ENCODE peak calls at places on chromosomes 13 and 19, in five cellular contexts. One of them, this sample, is unnamed. For H3K36me3, the result is how much of the 10 kb centered on the place peaks cover.

GRCh38 chr13:65336916-65337315 is 1893.2 kb downstream of the PCDH9 start:
- DNase-seq in heart left ventricle: no peak
- DNase-seq in HCT116: no peak
- DNase-seq in mammary epithelial cell: no peak
- DNase-seq in astrocyte: peak
- DNase-seq in this sample: peak

GRCh38 chr19:45428385-45429231 is 4.9 kb upstream of the ERCC1 start:
- DNase-seq in heart left ventricle: peak
- DNase-seq in HCT116: no peak
- DNase-seq in mammary epithelial cell: no peak
- DNase-seq in astrocyte: no peak
- DNase-seq in this sample: peak

GRCh38 chr13:26721251-26721939 is 39.2 kb downstream of the GPR12 start:
- DNase-seq in heart left ventricle: peak
- DNase-seq in astrocyte: no peak
- DNase-seq in mammary epithelial cell: no peak
- DNase-seq in HCT116: no peak
- DNase-seq in this sample: no peak

GRCh38 chr19:49506575-49507105 is 5.8 kb upstream of the FCGRT start:
- DNase-seq in HCT116: no peak
- DNase-seq in astrocyte: no peak
- DNase-seq in mammary epithelial cell: peak
- DNase-seq in heart left ventricle: no peak
- DNase-seq in this sample: no peak

GRCh38 chr13:109779074-109779473 is 7.3 kb downstream of the IRS2 start:
- DNase-seq in HCT116: no peak
- DNase-seq in heart left ventricle: no peak
- DNase-seq in astrocyte: no peak
- DNase-seq in mammary epithelial cell: no peak
- DNase-seq in this sample: no peak

GRCh38 chr19:15331419-15332310 is 674 bp downstream of the BRD4 start:
- DNase-seq in mammary epithelial cell: peak
- DNase-seq in heart left ventricle: peak
- DNase-seq in astrocyte: no peak
- DNase-seq in HCT116: no peak
- DNase-seq in this sample: no peak

GRCh38 chr13:47829684-47830083 is 171.4 kb downstream of the SUCLA2 start:
- DNase-seq in mammary epithelial cell: no peak
- DNase-seq in heart left ventricle: no peak
- DNase-seq in astrocyte: no peak
- DNase-seq in HCT116: no peak
- DNase-seq in this sample: peak

GRCh38 chr13:44305845-44306244 is 67.8 kb upstream of the SERP2 start:
- DNase-seq in astrocyte: peak
- DNase-seq in heart left ventricle: no peak
- DNase-seq in mammary epithelial cell: peak
- DNase-seq in HCT116: no peak
- DNase-seq in this sample: no peak

GRCh38 chr19:763869-764268 is 13.0 kb downstream of the MISP start:
- DNase-seq in mammary epithelial cell: no peak
- DNase-seq in HCT116: no peak
- DNase-seq in astrocyte: no peak
- DNase-seq in heart left ventricle: no peak
- DNase-seq in this sample: no peak

GRCh38 chr13:67554296-67554695 is 324.2 kb upstream of the PCDH9 start:
- DNase-seq in mammary epithelial cell: no peak
- DNase-seq in astrocyte: peak
- DNase-seq in HCT116: no peak
- DNase-seq in heart left ventricle: no peak
- DNase-seq in this sample: no peak

GRCh38 chr19:2602391-2603181 is 99.9 kb downstream of the GNG7 start:
- DNase-seq in heart left ventricle: peak
- DNase-seq in mammary epithelial cell: peak
- DNase-seq in HCT116: no peak
- DNase-seq in astrocyte: peak
- DNase-seq in this sample: peak

GRCh38 chr13:30301827-30302226 is 5.5 kb downstream of the KATNAL1 start:
- DNase-seq in HCT116: no peak
- DNase-seq in astrocyte: no peak
- DNase-seq in heart left ventricle: no peak
- DNase-seq in mammary epithelial cell: no peak
- DNase-seq in this sample: peak

GRCh38 chr13:83162493-83162892 is 719.8 kb downstream of the SLITRK1 start:
- DNase-seq in heart left ventricle: no peak
- DNase-seq in mammary epithelial cell: no peak
- DNase-seq in astrocyte: no peak
- DNase-seq in HCT116: no peak
- DNase-seq in this sample: no peak

GRCh38 chr13:31207630-31208549 is 8.1 kb downstream of the B3GLCT start:
- DNase-seq in HCT116: no peak
- DNase-seq in heart left ventricle: peak
- DNase-seq in astrocyte: peak
- DNase-seq in mammary epithelial cell: no peak
- DNase-seq in this sample: peak

GRCh38 chr19:30522359-30522758 is 150.2 kb downstream of the ZNF536 start:
- DNase-seq in astrocyte: no peak
- DNase-seq in HCT116: no peak
- DNase-seq in mammary epithelial cell: no peak
- DNase-seq in heart left ventricle: no peak
- DNase-seq in this sample: no peak

GRCh38 chr19:48391100-48392005 is at the start of gene KDELR1:
- DNase-seq in mammary epithelial cell: peak
- DNase-seq in HCT116: no peak
- DNase-seq in astrocyte: peak
- DNase-seq in heart left ventricle: peak
- DNase-seq in this sample: peak

GRCh38 chr19:45568732-45569131 is 15.9 kb downstream of the OPA3 start:
- DNase-seq in mammary epithelial cell: peak
- DNase-seq in astrocyte: peak
- DNase-seq in HCT116: peak
- DNase-seq in heart left ventricle: no peak
- DNase-seq in this sample: no peak

GRCh38 chr13:90049989-90050671 is 1297.4 kb upstream of the MIR17HG start:
- DNase-seq in HCT116: no peak
- DNase-seq in astrocyte: no peak
- DNase-seq in mammary epithelial cell: no peak
- DNase-seq in heart left ventricle: no peak
- DNase-seq in this sample: no peak

GRCh38 chr19:512548-513365 is 5.5 kb downstream of the TPGS1 start:
- DNase-seq in HCT116: no peak
- DNase-seq in astrocyte: no peak
- DNase-seq in mammary epithelial cell: no peak
- DNase-seq in heart left ventricle: peak
- DNase-seq in this sample: no peak

DNA sequence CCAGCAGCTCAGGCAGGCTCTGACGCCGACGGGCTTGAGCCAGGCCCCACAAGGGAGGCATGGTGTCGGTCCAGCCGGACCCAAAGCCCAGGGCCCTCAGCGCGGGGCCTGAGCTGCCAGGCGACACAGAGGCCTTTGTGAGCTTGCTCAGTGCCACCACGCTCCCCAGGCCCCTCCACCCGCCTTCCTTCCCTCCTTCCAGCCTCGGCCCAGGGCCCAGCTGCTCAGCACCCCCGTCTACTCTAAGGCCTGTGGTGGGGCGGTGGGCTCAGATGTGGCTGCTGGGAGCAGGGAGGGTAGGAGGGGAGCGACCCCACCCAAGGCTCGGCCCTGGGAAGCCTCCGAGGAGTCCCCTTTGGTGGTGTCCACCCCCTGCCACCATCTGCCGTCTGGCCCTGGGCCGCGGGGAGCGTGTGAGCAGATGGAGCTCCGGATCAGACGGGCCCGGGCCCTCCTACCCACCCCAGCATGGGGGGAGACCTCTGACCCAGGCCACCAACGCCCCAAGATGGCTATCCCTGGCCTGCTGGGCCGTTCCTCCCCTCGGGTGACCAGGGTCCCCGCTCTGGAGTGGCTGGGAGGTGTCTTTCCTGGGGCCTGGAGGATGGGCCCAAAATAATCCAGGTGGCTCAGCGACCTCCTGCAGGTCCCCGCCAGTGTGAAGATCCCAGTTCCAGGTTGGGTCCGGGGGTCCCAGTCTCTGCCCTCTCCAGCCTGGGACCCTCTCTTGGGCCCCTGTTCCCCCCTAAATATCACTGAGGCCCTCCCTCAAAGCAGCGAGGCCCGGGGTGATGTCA is 7.8 kb downstream of the ZBTB7A start:
- DNase-seq in astrocyte: no peak
- DNase-seq in heart left ventricle: peak
- DNase-seq in HCT116: no peak
- DNase-seq in mammary epithelial cell: no peak
- DNase-seq in this sample: no peak
- H3K4me3 ChIP-seq in astrocyte: no peak
- H3K4me3 ChIP-seq in heart left ventricle: peak
- H3K4me3 ChIP-seq in HCT116: peak
- H3K4me3 ChIP-seq in mammary epithelial cell: peak
- H3K4me3 ChIP-seq in this sample: peak

GRCh38 chr19:18388328-18389094 is 2.6 kb downstream of the GDF15 start:
- DNase-seq in HCT116: no peak
- DNase-seq in heart left ventricle: peak
- DNase-seq in astrocyte: no peak
- DNase-seq in mammary epithelial cell: peak
- DNase-seq in this sample: no peak
- H3K27ac ChIP-seq in HCT116: peak
- H3K27ac ChIP-seq in heart left ventricle: peak
- H3K27ac ChIP-seq in astrocyte: no peak
- H3K27ac ChIP-seq in mammary epithelial cell: no peak
- H3K27ac ChIP-seq in this sample: no peak

GRCh38 chr19:8457209-8457608 is 12.4 kb downstream of the HNRNPM start:
- DNase-seq in astrocyte: no peak
- DNase-seq in mammary epithelial cell: no peak
- DNase-seq in HCT116: no peak
- DNase-seq in heart left ventricle: no peak
- DNase-seq in this sample: no peak
- H3K36me3 ChIP-seq in astrocyte: under half
- H3K36me3 ChIP-seq in mammary epithelial cell: under half
- H3K36me3 ChIP-seq in HCT116: under half
- H3K36me3 ChIP-seq in heart left ventricle: under half
- H3K36me3 ChIP-seq in this sample: under half

GRCh38 chr19:36528921-36529518 is 949 bp upstream of the ZNF260 start:
- DNase-seq in HCT116: no peak
- DNase-seq in astrocyte: no peak
- DNase-seq in mammary epithelial cell: peak
- DNase-seq in heart left ventricle: no peak
- DNase-seq in this sample: no peak

GRCh38 chr19:36528194-36528920 is at the start of gene ZNF260:
- DNase-seq in HCT116: no peak
- DNase-seq in mammary epithelial cell: peak
- DNase-seq in heart left ventricle: peak
- DNase-seq in astrocyte: peak
- DNase-seq in this sample: peak

GRCh38 chr19:36524617-36525016 is 3.5 kb downstream of the ZNF260 start:
- DNase-seq in astrocyte: no peak
- DNase-seq in HCT116: no peak
- DNase-seq in heart left ventricle: no peak
- DNase-seq in mammary epithelial cell: no peak
- DNase-seq in this sample: no peak

GRCh38 chr19:36527873-36528193 is 238 bp downstream of the ZNF260 start:
- DNase-seq in heart left ventricle: no peak
- DNase-seq in astrocyte: no peak
- DNase-seq in mammary epithelial cell: no peak
- DNase-seq in HCT116: no peak
- DNase-seq in this sample: no peak

DNA sequence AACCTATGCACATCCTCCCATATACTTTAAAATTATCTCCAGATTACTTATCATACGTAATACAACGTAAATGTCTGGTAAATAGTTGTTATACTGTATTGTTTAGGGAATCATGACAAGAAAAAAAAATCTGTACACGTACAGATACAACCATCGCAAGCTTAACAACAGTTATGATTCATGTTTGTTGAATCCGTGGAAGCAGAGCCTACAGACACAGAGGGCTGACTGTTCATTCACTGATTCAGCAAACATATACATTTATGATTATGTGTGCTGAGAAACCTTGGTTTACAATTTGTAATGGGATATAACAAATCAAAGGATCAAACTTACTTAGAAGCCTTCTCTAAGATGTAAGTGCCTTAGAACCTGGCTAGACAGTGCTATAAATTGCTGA is 1.5 kb downstream of the ZNF260 start:
- DNase-seq in HCT116: no peak
- DNase-seq in astrocyte: no peak
- DNase-seq in mammary epithelial cell: peak
- DNase-seq in heart left ventricle: no peak
- DNase-seq in this sample: no peak
- H3K4me3 ChIP-seq in HCT116: no peak
- H3K4me3 ChIP-seq in astrocyte: peak
- H3K4me3 ChIP-seq in mammary epithelial cell: no peak
- H3K4me3 ChIP-seq in heart left ventricle: no peak
- H3K4me3 ChIP-seq in this sample: no peak

DNA sequence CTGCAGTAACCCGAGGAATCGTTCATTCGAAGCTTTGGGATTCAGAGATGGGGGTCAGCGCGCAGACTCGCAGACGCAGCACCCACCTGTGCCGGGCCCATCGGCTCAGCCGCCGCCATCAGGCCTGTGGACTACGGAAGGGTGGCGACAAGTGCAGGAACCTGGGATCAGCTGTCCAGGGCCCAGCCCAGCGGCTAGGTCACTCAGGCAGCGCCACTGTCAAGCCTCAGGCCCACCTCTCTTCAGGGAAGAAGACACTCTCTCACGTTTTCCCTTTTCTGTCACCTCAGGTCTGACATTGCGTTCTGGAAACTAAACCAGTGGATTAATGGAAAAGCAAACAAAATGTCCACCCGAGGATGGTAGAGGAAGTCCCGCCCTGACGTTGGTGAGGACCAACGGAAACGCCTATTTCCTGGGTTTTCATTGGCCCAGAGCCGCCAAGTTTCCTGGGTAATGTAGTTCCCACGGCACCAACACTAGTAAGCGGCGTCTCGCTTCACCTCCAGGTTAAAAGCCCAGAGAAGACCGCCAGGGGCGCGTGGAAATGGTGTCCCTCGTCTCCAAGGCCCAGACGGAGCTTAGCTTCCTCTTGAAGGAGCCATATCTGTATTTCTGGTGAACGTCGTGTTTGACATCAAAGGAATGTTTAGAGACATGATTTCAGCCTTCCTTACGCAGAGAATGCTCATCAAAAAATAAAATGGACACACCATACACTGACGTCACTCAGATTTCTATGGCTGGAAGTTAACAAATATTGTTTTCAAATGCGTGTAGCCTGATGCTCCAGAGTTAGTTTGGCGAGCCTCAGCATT is at the start of gene ZNF772:
- DNase-seq in mammary epithelial cell: peak
- DNase-seq in astrocyte: peak
- DNase-seq in HCT116: peak
- DNase-seq in heart left ventricle: peak
- DNase-seq in this sample: peak
- H3K27ac ChIP-seq in mammary epithelial cell: no peak
- H3K27ac ChIP-seq in astrocyte: peak
- H3K27ac ChIP-seq in HCT116: no peak
- H3K27ac ChIP-seq in heart left ventricle: peak
- H3K27ac ChIP-seq in this sample: peak

This sample was measured in brain microvascular endothelial cell.